ENCODE peak calls at places on chromosome 3, in eight cellular contexts. One of them, this sample, is unnamed.

GRCh38 chr3:147408180-147409105 is 722 bp upstream of the ZIC1 start:
- DNase-seq in fibroblast of the aortic adventitia: no peak
- DNase-seq in cerebellar nuclear complex: no peak
- DNase-seq in caudate nucleus: no peak
- DNase-seq in uterus: no peak
- DNase-seq in cardiac fibroblast: no peak
- DNase-seq in HFF-Myc: no peak
- DNase-seq in small intestine: no peak
- DNase-seq in this sample: no peak

GRCh38 chr3:136070334-136070733 is 104.8 kb downstream of the PPP2R3A start:
- DNase-seq in uterus: no peak
- DNase-seq in cardiac fibroblast: peak
- DNase-seq in caudate nucleus: no peak
- DNase-seq in HFF-Myc: peak
- DNase-seq in fibroblast of the aortic adventitia: peak
- DNase-seq in cerebellar nuclear complex: no peak
- DNase-seq in small intestine: no peak
- DNase-seq in this sample: no peak

GRCh38 chr3:123424321-123424998 is 24.4 kb downstream of the ADCY5 start:
- DNase-seq in uterus: peak
- DNase-seq in fibroblast of the aortic adventitia: peak
- DNase-seq in cerebellar nuclear complex: peak
- DNase-seq in small intestine: peak
- DNase-seq in HFF-Myc: no peak
- DNase-seq in caudate nucleus: no peak
- DNase-seq in cardiac fibroblast: no peak
- DNase-seq in this sample: peak

GRCh38 chr3:178155521-178155920 is 380.7 kb upstream of the KCNMB2 start:
- DNase-seq in cardiac fibroblast: no peak
- DNase-seq in cerebellar nuclear complex: no peak
- DNase-seq in fibroblast of the aortic adventitia: no peak
- DNase-seq in HFF-Myc: no peak
- DNase-seq in small intestine: no peak
- DNase-seq in uterus: no peak
- DNase-seq in caudate nucleus: no peak
- DNase-seq in this sample: no peak

GRCh38 chr3:138078901-138079344 is 36.5 kb downstream of the DZIP1L start:
- DNase-seq in HFF-Myc: peak
- DNase-seq in cardiac fibroblast: peak
- DNase-seq in small intestine: no peak
- DNase-seq in cerebellar nuclear complex: no peak
- DNase-seq in caudate nucleus: no peak
- DNase-seq in uterus: no peak
- DNase-seq in fibroblast of the aortic adventitia: peak
- DNase-seq in this sample: no peak

GRCh38 chr3:138458774-138459499 is 24.5 kb downstream of the ESYT3 start:
- DNase-seq in cerebellar nuclear complex: no peak
- DNase-seq in fibroblast of the aortic adventitia: no peak
- DNase-seq in uterus: no peak
- DNase-seq in HFF-Myc: no peak
- DNase-seq in small intestine: no peak
- DNase-seq in cardiac fibroblast: no peak
- DNase-seq in caudate nucleus: no peak
- DNase-seq in this sample: no peak

GRCh38 chr3:106247902-106248684 is 379.3 kb upstream of the CBLB start:
- DNase-seq in small intestine: no peak
- DNase-seq in fibroblast of the aortic adventitia: peak
- DNase-seq in uterus: no peak
- DNase-seq in cerebellar nuclear complex: no peak
- DNase-seq in HFF-Myc: no peak
- DNase-seq in caudate nucleus: no peak
- DNase-seq in cardiac fibroblast: peak
- DNase-seq in this sample: no peak

GRCh38 chr3:4704552-4704951 is 211.4 kb downstream of the ITPR1 start:
- DNase-seq in fibroblast of the aortic adventitia: no peak
- DNase-seq in uterus: no peak
- DNase-seq in small intestine: no peak
- DNase-seq in caudate nucleus: no peak
- DNase-seq in cardiac fibroblast: no peak
- DNase-seq in cerebellar nuclear complex: no peak
- DNase-seq in HFF-Myc: no peak
- DNase-seq in this sample: no peak

GRCh38 chr3:193879099-193879863 is 256.7 kb upstream of the HES1 start:
- DNase-seq in uterus: no peak
- DNase-seq in small intestine: peak
- DNase-seq in cardiac fibroblast: no peak
- DNase-seq in fibroblast of the aortic adventitia: no peak
- DNase-seq in cerebellar nuclear complex: no peak
- DNase-seq in caudate nucleus: no peak
- DNase-seq in HFF-Myc: no peak
- DNase-seq in this sample: no peak

GRCh38 chr3:55648591-55649318 is 161.6 kb upstream of the WNT5A start:
- DNase-seq in HFF-Myc: no peak
- DNase-seq in fibroblast of the aortic adventitia: no peak
- DNase-seq in cerebellar nuclear complex: no peak
- DNase-seq in uterus: no peak
- DNase-seq in caudate nucleus: no peak
- DNase-seq in small intestine: no peak
- DNase-seq in cardiac fibroblast: no peak
- DNase-seq in this sample: no peak

GRCh38 chr3:13051066-13051465 is 22.2 kb downstream of the IQSEC1 start:
- DNase-seq in small intestine: no peak
- DNase-seq in fibroblast of the aortic adventitia: no peak
- DNase-seq in caudate nucleus: no peak
- DNase-seq in uterus: no peak
- DNase-seq in cardiac fibroblast: no peak
- DNase-seq in HFF-Myc: no peak
- DNase-seq in cerebellar nuclear complex: no peak
- DNase-seq in this sample: peak

GRCh38 chr3:114121996-114122709 is 56.7 kb downstream of the DRD3 start:
- DNase-seq in caudate nucleus: peak
- DNase-seq in HFF-Myc: no peak
- DNase-seq in small intestine: peak
- DNase-seq in uterus: peak
- DNase-seq in cardiac fibroblast: peak
- DNase-seq in cerebellar nuclear complex: no peak
- DNase-seq in fibroblast of the aortic adventitia: peak
- DNase-seq in this sample: peak

GRCh38 chr3:52123106-52123708 is 31.0 kb downstream of the POC1A start:
- DNase-seq in HFF-Myc: peak
- DNase-seq in small intestine: peak
- DNase-seq in cardiac fibroblast: peak
- DNase-seq in uterus: peak
- DNase-seq in caudate nucleus: peak
- DNase-seq in fibroblast of the aortic adventitia: peak
- DNase-seq in cerebellar nuclear complex: no peak
- DNase-seq in this sample: peak

GRCh38 chr3:99012051-99012450 is 110.6 kb upstream of the DCBLD2 start:
- DNase-seq in uterus: no peak
- DNase-seq in HFF-Myc: no peak
- DNase-seq in cerebellar nuclear complex: no peak
- DNase-seq in caudate nucleus: no peak
- DNase-seq in cardiac fibroblast: peak
- DNase-seq in small intestine: no peak
- DNase-seq in fibroblast of the aortic adventitia: peak
- DNase-seq in this sample: no peak

GRCh38 chr3:187104956-187105355 is 34.3 kb downstream of the RPL39L start:
- DNase-seq in uterus: no peak
- DNase-seq in fibroblast of the aortic adventitia: peak
- DNase-seq in cardiac fibroblast: peak
- DNase-seq in small intestine: peak
- DNase-seq in cerebellar nuclear complex: no peak
- DNase-seq in caudate nucleus: no peak
- DNase-seq in HFF-Myc: no peak
- DNase-seq in this sample: no peak

GRCh38 chr3:58021072-58021959 is 13.1 kb downstream of the FLNB start:
- DNase-seq in cerebellar nuclear complex: no peak
- DNase-seq in uterus: no peak
- DNase-seq in fibroblast of the aortic adventitia: no peak
- DNase-seq in cardiac fibroblast: no peak
- DNase-seq in small intestine: peak
- DNase-seq in caudate nucleus: no peak
- DNase-seq in HFF-Myc: no peak
- DNase-seq in this sample: no peak

GRCh38 chr3:100370751-100371150 is 30.1 kb downstream of the TOMM70 start:
- DNase-seq in fibroblast of the aortic adventitia: no peak
- DNase-seq in cerebellar nuclear complex: no peak
- DNase-seq in HFF-Myc: no peak
- DNase-seq in uterus: no peak
- DNase-seq in small intestine: no peak
- DNase-seq in cardiac fibroblast: peak
- DNase-seq in caudate nucleus: no peak
- DNase-seq in this sample: no peak

GRCh38 chr3:159823763-159824162 is 164.9 kb upstream of the IL12A start:
- DNase-seq in fibroblast of the aortic adventitia: no peak
- DNase-seq in HFF-Myc: no peak
- DNase-seq in cerebellar nuclear complex: no peak
- DNase-seq in caudate nucleus: no peak
- DNase-seq in cardiac fibroblast: no peak
- DNase-seq in small intestine: no peak
- DNase-seq in uterus: no peak
- DNase-seq in this sample: no peak

GRCh38 chr3:39982665-39983357 is 173.4 kb downstream of the MYRIP start:
- DNase-seq in caudate nucleus: no peak
- DNase-seq in small intestine: no peak
- DNase-seq in fibroblast of the aortic adventitia: no peak
- DNase-seq in cerebellar nuclear complex: no peak
- DNase-seq in uterus: no peak
- DNase-seq in HFF-Myc: no peak
- DNase-seq in cardiac fibroblast: no peak
- DNase-seq in this sample: no peak

GRCh38 chr3:147493666-147494065 is 84.5 kb downstream of the ZIC1 start:
- DNase-seq in small intestine: no peak
- DNase-seq in uterus: no peak
- DNase-seq in cardiac fibroblast: no peak
- DNase-seq in caudate nucleus: no peak
- DNase-seq in HFF-Myc: no peak
- DNase-seq in cerebellar nuclear complex: no peak
- DNase-seq in fibroblast of the aortic adventitia: no peak
- DNase-seq in this sample: no peak

GRCh38 chr3:101849714-101850326 is 506 bp downstream of the NFKBIZ start:
- DNase-seq in uterus: peak
- DNase-seq in cardiac fibroblast: peak
- DNase-seq in cerebellar nuclear complex: no peak
- DNase-seq in fibroblast of the aortic adventitia: no peak
- DNase-seq in HFF-Myc: no peak
- DNase-seq in caudate nucleus: peak
- DNase-seq in small intestine: peak
- DNase-seq in this sample: no peak

GRCh38 chr3:171565133-171565532 is 104.9 kb upstream of the TNIK start:
- DNase-seq in HFF-Myc: no peak
- DNase-seq in caudate nucleus: no peak
- DNase-seq in fibroblast of the aortic adventitia: no peak
- DNase-seq in cardiac fibroblast: no peak
- DNase-seq in uterus: no peak
- DNase-seq in cerebellar nuclear complex: no peak
- DNase-seq in small intestine: no peak
- DNase-seq in this sample: no peak

GRCh38 chr3:157865449-157865862 is 240.8 kb downstream of the SHOX2 start:
- DNase-seq in caudate nucleus: no peak
- DNase-seq in cardiac fibroblast: peak
- DNase-seq in small intestine: peak
- DNase-seq in HFF-Myc: no peak
- DNase-seq in fibroblast of the aortic adventitia: no peak
- DNase-seq in uterus: no peak
- DNase-seq in cerebellar nuclear complex: no peak
- DNase-seq in this sample: no peak

GRCh38 chr3:8011902-8012301 is 489.7 kb upstream of the LMCD1 start:
- DNase-seq in HFF-Myc: no peak
- DNase-seq in cerebellar nuclear complex: no peak
- DNase-seq in uterus: no peak
- DNase-seq in cardiac fibroblast: no peak
- DNase-seq in caudate nucleus: no peak
- DNase-seq in small intestine: no peak
- DNase-seq in fibroblast of the aortic adventitia: no peak
- DNase-seq in this sample: no peak

GRCh38 chr3:60809857-60810256 is 441.4 kb downstream of the FHIT start:
- DNase-seq in small intestine: peak
- DNase-seq in cerebellar nuclear complex: no peak
- DNase-seq in caudate nucleus: no peak
- DNase-seq in uterus: no peak
- DNase-seq in cardiac fibroblast: no peak
- DNase-seq in HFF-Myc: peak
- DNase-seq in fibroblast of the aortic adventitia: peak
- DNase-seq in this sample: no peak

GRCh38 chr3:12893872-12894271 is 52.5 kb upstream of the RPL32 start:
- DNase-seq in small intestine: no peak
- DNase-seq in caudate nucleus: no peak
- DNase-seq in fibroblast of the aortic adventitia: no peak
- DNase-seq in HFF-Myc: no peak
- DNase-seq in cerebellar nuclear complex: no peak
- DNase-seq in uterus: no peak
- DNase-seq in cardiac fibroblast: no peak
- DNase-seq in this sample: no peak

GRCh38 chr3:189368384-189368783 is 196.6 kb downstream of the TPRG1 start:
- DNase-seq in cardiac fibroblast: no peak
- DNase-seq in small intestine: no peak
- DNase-seq in uterus: no peak
- DNase-seq in cerebellar nuclear complex: no peak
- DNase-seq in HFF-Myc: no peak
- DNase-seq in caudate nucleus: no peak
- DNase-seq in fibroblast of the aortic adventitia: no peak
- DNase-seq in this sample: no peak

GRCh38 chr3:14876942-14877341 is 58.2 kb downstream of the FGD5 start:
- DNase-seq in uterus: peak
- DNase-seq in cardiac fibroblast: no peak
- DNase-seq in caudate nucleus: no peak
- DNase-seq in cerebellar nuclear complex: no peak
- DNase-seq in fibroblast of the aortic adventitia: peak
- DNase-seq in small intestine: peak
- DNase-seq in HFF-Myc: no peak
- DNase-seq in this sample: no peak

GRCh38 chr3:23702198-23702597 is 103.6 kb upstream of the UBE2E1 start:
- DNase-seq in cerebellar nuclear complex: no peak
- DNase-seq in caudate nucleus: no peak
- DNase-seq in HFF-Myc: no peak
- DNase-seq in uterus: no peak
- DNase-seq in small intestine: no peak
- DNase-seq in fibroblast of the aortic adventitia: no peak
- DNase-seq in cardiac fibroblast: peak
- DNase-seq in this sample: no peak

GRCh38 chr3:52090620-52091468 is 34.5 kb upstream of the DUSP7 start:
- DNase-seq in caudate nucleus: no peak
- DNase-seq in cerebellar nuclear complex: no peak
- DNase-seq in uterus: no peak
- DNase-seq in HFF-Myc: no peak
- DNase-seq in fibroblast of the aortic adventitia: no peak
- DNase-seq in cardiac fibroblast: no peak
- DNase-seq in small intestine: no peak
- DNase-seq in this sample: no peak

GRCh38 chr3:123859177-123859576 is 25.0 kb downstream of the MYLK start:
- DNase-seq in small intestine: no peak
- DNase-seq in HFF-Myc: no peak
- DNase-seq in cardiac fibroblast: no peak
- DNase-seq in cerebellar nuclear complex: no peak
- DNase-seq in caudate nucleus: no peak
- DNase-seq in fibroblast of the aortic adventitia: peak
- DNase-seq in uterus: no peak
- DNase-seq in this sample: no peak

GRCh38 chr3:30550246-30550645 is 56.2 kb upstream of the TGFBR2 start:
- DNase-seq in caudate nucleus: no peak
- DNase-seq in cardiac fibroblast: peak
- DNase-seq in small intestine: no peak
- DNase-seq in uterus: no peak
- DNase-seq in fibroblast of the aortic adventitia: peak
- DNase-seq in cerebellar nuclear complex: no peak
- DNase-seq in HFF-Myc: no peak
- DNase-seq in this sample: no peak

GRCh38 chr3:45657853-45658252 is 31.3 kb upstream of the SACM1L start:
- DNase-seq in caudate nucleus: no peak
- DNase-seq in uterus: no peak
- DNase-seq in cerebellar nuclear complex: no peak
- DNase-seq in small intestine: no peak
- DNase-seq in cardiac fibroblast: no peak
- DNase-seq in fibroblast of the aortic adventitia: no peak
- DNase-seq in HFF-Myc: no peak
- DNase-seq in this sample: no peak

GRCh38 chr3:10602769-10603768 is 97.7 kb upstream of the ATP2B2 start:
- DNase-seq in cerebellar nuclear complex: no peak
- DNase-seq in uterus: no peak
- DNase-seq in cardiac fibroblast: no peak
- DNase-seq in HFF-Myc: no peak
- DNase-seq in small intestine: no peak
- DNase-seq in caudate nucleus: peak
- DNase-seq in fibroblast of the aortic adventitia: no peak
- DNase-seq in this sample: peak

This sample was measured in nucleus accumbens.